ENCODE peak calls at places on chromosomes 2 and 18, in four cellular contexts. One of them, this sample, is unnamed.

GRCh38 chr18:48670751-48671560 is 132.1 kb downstream of the CTIF start:
- DNase-seq in IMR-90: no peak
- DNase-seq in H9: no peak
- DNase-seq in mesendoderm: no peak
- DNase-seq in this sample: no peak

GRCh38 chr2:191255271-191255670 is 10.1 kb downstream of the MYO1B start:
- DNase-seq in IMR-90: peak
- DNase-seq in H9: no peak
- DNase-seq in mesendoderm: no peak
- DNase-seq in this sample: no peak

GRCh38 chr18:669077-669476 is 11.6 kb downstream of the TYMS start:
- DNase-seq in IMR-90: no peak
- DNase-seq in H9: no peak
- DNase-seq in mesendoderm: no peak
- DNase-seq in this sample: no peak

GRCh38 chr18:8988262-8988871 is 114.1 kb upstream of the NDUFV2 start:
- DNase-seq in IMR-90: peak
- DNase-seq in H9: peak
- DNase-seq in mesendoderm: peak
- DNase-seq in this sample: peak

GRCh38 chr18:3217930-3218647 is 1.7 kb downstream of the MYOM1 start:
- DNase-seq in IMR-90: no peak
- DNase-seq in H9: no peak
- DNase-seq in mesendoderm: peak
- DNase-seq in this sample: no peak

GRCh38 chr2:45274190-45274926 is 265.1 kb upstream of the SIX2 start:
- DNase-seq in IMR-90: no peak
- DNase-seq in H9: peak
- DNase-seq in mesendoderm: no peak
- DNase-seq in this sample: no peak

GRCh38 chr18:824179-824578 is 12.1 kb upstream of the YES1 start:
- DNase-seq in IMR-90: no peak
- DNase-seq in H9: no peak
- DNase-seq in mesendoderm: no peak
- DNase-seq in this sample: no peak

GRCh38 chr18:46214435-46214834 is 110.2 kb downstream of the HAUS1 start:
- DNase-seq in IMR-90: no peak
- DNase-seq in H9: no peak
- DNase-seq in mesendoderm: no peak
- DNase-seq in this sample: no peak

GRCh38 chr2:8502316-8502715 is 179.5 kb upstream of the ID2 start:
- DNase-seq in IMR-90: no peak
- DNase-seq in H9: no peak
- DNase-seq in mesendoderm: no peak
- DNase-seq in this sample: no peak

GRCh38 chr2:230890696-230891095 is 26.0 kb downstream of the ITM2C start:
- DNase-seq in IMR-90: no peak
- DNase-seq in H9: no peak
- DNase-seq in mesendoderm: no peak
- DNase-seq in this sample: no peak

GRCh38 chr2:230888824-230889400 is 24.2 kb downstream of the ITM2C start:
- DNase-seq in IMR-90: no peak
- DNase-seq in H9: no peak
- DNase-seq in mesendoderm: no peak
- DNase-seq in this sample: no peak

GRCh38 chr2:230891509-230891908 is 26.8 kb downstream of the ITM2C start:
- DNase-seq in IMR-90: no peak
- DNase-seq in H9: no peak
- DNase-seq in mesendoderm: no peak
- DNase-seq in this sample: no peak

GRCh38 chr2:230889911-230890601 is 25.3 kb downstream of the ITM2C start:
- DNase-seq in IMR-90: no peak
- DNase-seq in H9: no peak
- DNase-seq in mesendoderm: no peak
- DNase-seq in this sample: no peak

DNA sequence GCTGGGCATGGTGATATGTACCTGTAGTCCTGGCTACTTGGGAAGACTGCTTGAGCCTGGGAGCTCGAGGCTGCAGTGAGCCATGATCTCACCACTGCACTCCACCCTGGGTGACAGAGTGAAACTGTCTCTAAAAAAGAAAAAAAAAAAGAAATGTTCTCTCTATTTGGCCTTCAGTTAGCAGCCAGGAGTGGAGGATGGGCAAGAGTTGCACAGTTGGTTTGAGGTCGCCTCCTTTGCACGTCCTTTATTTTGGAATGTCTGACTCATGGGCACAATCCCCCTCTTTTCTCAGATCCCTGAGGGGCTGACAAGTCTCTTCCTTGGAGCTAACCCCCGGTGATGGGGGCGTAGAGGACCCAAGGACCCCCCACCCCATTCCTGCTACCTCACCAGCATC is 26.4 kb downstream of the ITM2C start:
- DNase-seq in IMR-90: no peak
- DNase-seq in H9: no peak
- DNase-seq in mesendoderm: no peak
- DNase-seq in this sample: no peak
- H4K5ac ChIP-seq in IMR-90: no peak
- H4K5ac ChIP-seq in H9: no peak
- H4K5ac ChIP-seq in mesendoderm: no peak
- H4K5ac ChIP-seq in this sample: no peak

GRCh38 chr2:241509408-241509784 is 1.0 kb upstream of the STK25 start:
- DNase-seq in IMR-90: no peak
- DNase-seq in H9: no peak
- DNase-seq in mesendoderm: no peak
- DNase-seq in this sample: no peak
- H4K5ac ChIP-seq in IMR-90: peak
- H4K5ac ChIP-seq in H9: no peak
- H4K5ac ChIP-seq in mesendoderm: no peak
- H4K5ac ChIP-seq in this sample: peak

GRCh38 chr2:127567351-127567854 is 31.9 kb downstream of the MYO7B start:
- DNase-seq in IMR-90: no peak
- DNase-seq in H9: no peak
- DNase-seq in mesendoderm: no peak
- DNase-seq in this sample: peak
- H4K5ac ChIP-seq in IMR-90: no peak
- H4K5ac ChIP-seq in H9: no peak
- H4K5ac ChIP-seq in mesendoderm: no peak
- H4K5ac ChIP-seq in this sample: no peak

DNA sequence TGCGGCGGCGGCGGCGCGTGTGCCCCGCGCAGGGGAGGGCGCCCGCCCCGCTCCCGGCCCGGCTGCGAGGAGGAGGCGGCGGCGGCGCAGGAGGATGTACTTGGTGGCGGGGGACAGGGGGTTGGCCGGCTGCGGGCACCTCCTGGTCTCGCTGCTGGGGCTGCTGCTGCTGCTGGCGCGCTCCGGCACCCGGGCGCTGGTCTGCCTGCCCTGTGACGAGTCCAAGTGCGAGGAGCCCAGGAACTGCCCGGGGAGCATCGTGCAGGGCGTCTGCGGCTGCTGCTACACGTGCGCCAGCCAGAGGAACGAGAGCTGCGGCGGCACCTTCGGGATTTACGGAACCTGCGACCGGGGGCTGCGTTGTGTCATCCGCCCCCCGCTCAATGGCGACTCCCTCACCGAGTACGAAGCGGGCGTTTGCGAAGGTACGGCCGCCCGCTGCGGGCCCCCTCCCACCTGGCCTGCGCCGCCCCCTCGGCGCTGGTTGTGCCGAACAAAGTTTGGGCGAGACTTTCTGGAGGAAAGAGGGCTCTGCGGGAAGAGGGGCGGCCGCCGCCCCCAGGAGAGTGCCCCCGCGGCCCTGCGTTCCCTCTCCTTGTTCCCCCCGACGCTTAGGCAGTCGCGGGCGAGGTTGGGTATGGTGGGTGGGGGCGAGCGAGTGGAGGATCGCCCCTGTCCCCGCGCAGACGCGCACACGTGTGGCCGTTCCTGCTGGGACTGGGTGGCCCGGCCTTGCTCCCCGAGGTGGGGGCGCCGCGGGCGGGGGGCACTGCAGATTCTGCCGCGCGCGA is 816 bp downstream of the CRIM1 start:
- DNase-seq in IMR-90: peak
- DNase-seq in H9: no peak
- DNase-seq in mesendoderm: no peak
- DNase-seq in this sample: peak
- H4K5ac ChIP-seq in IMR-90: peak
- H4K5ac ChIP-seq in H9: no peak
- H4K5ac ChIP-seq in mesendoderm: no peak
- H4K5ac ChIP-seq in this sample: no peak